ENCODE peak calls at places on chromosomes 13 and 19, in four cellular contexts. D, G, R and M are unnamed samples.

GRCh38 chr13:30654430-30654829 is 36.7 kb downstream of the USPL1 start:
- DNase-seq in D (no peak), G (no peak), R (no peak), M (no peak)

GRCh38 chr13:42883771-42884170 is 102.4 kb downstream of the FAM216B start:
- DNase-seq in D (no peak), G (peak; percentile 61), R (no peak), M (peak; percentile 6)

GRCh38 chr13:50779443-50780200 is 63.9 kb downstream of the DLEU7 start:
- DNase-seq in D (no peak), G (peak; percentile 52), R (no peak), M (no peak)

GRCh38 chr13:109600078-109600477 is 186.3 kb downstream of the IRS2 start:
- DNase-seq in D (no peak), G (no peak), R (no peak), M (no peak)

GRCh38 chr13:48682452-48682851 is 28.7 kb downstream of the CYSLTR2 start:
- DNase-seq in D (no peak), G (no peak), R (no peak), M (no peak)

GRCh38 chr19:7442423-7442822 is 46.4 kb downstream of the PEX11G start:
- DNase-seq in D (no peak), G (no peak), R (no peak), M (no peak)

GRCh38 chr13:80973721-80974120 is 632.8 kb upstream of the SPRY2 start:
- DNase-seq in D (no peak), G (no peak), R (no peak), M (no peak)

GRCh38 chr19:54889566-54889965 is 15.5 kb downstream of the FCAR start:
- DNase-seq in D (no peak), G (no peak), R (no peak), M (no peak)

GRCh38 chr19:7004313-7004931 is 16.8 kb downstream of the MBD3L2B start:
- DNase-seq in D (no peak), G (no peak), R (peak; percentile 49), M (peak; percentile 39)

GRCh38 chr13:51229731-51230130 is 7.5 kb downstream of the FAM124A start:
- DNase-seq in D (no peak), G (no peak), R (no peak), M (no peak)

GRCh38 chr19:39587496-39587895 is 14.8 kb upstream of the LGALS13 start:
- DNase-seq in D (no peak), G (no peak), R (no peak), M (no peak)

GRCh38 chr13:98839826-98840769 is 87.6 kb upstream of the SLC15A1 start:
- DNase-seq in D (no peak), G (peak; percentile 72), R (peak; percentile 46), M (peak; percentile 70)

GRCh38 chr19:7968796-7969559 is 25.5 kb upstream of the TIMM44 start:
- DNase-seq in D (no peak), G (no peak), R (no peak), M (no peak)

GRCh38 chr19:15641901-15642491 is 1.3 kb downstream of the CYP4F3 start:
- DNase-seq in D (no peak), G (no peak), R (no peak), M (no peak)

GRCh38 chr13:92677571-92677970 is 549.0 kb upstream of the GPC6 start:
- DNase-seq in D (no peak), G (no peak), R (no peak), M (no peak)

GRCh38 chr13:48892311-48892710 is 83.4 kb upstream of the FNDC3A start:
- DNase-seq in D (peak; percentile 68), G (no peak), R (peak; percentile 14), M (no peak)

GRCh38 chr13:65971541-65971940 is 1258.6 kb downstream of the PCDH9 start:
- DNase-seq in D (no peak), G (no peak), R (no peak), M (no peak)

GRCh38 chr19:15159251-15159650 is 41.5 kb downstream of the NOTCH3 start:
- DNase-seq in D (no peak), G (no peak), R (no peak), M (no peak)

GRCh38 chr13:34547929-34548328 is 394.1 kb upstream of the NBEA start:
- DNase-seq in D (no peak), G (no peak), R (no peak), M (no peak)

GRCh38 chr19:5308471-5309437 is 31.9 kb downstream of the PTPRS start:
- DNase-seq in D (no peak), G (peak; percentile 89), R (no peak), M (peak; percentile 81)

GRCh38 chr13:35768126-35768525 is 291.6 kb upstream of the MAB21L1 start:
- DNase-seq in D (no peak), G (no peak), R (no peak), M (no peak)

GRCh38 chr13:47708386-47708785 is 292.7 kb downstream of the SUCLA2 start:
- DNase-seq in D (peak; percentile 23), G (no peak), R (no peak), M (no peak)

GRCh38 chr13:112842931-112843391 is 126.1 kb upstream of the MCF2L start:
- DNase-seq in D (no peak), G (no peak), R (no peak), M (no peak)

GRCh38 chr19:7500811-7501450 is 12.1 kb upstream of the PEX11G start:
- DNase-seq in D (no peak), G (peak; percentile 93), R (peak; percentile 35), M (peak; percentile 93)

GRCh38 chr13:51539887-51540286 is 44.4 kb upstream of the WDFY2 start:
- DNase-seq in D (no peak), G (no peak), R (no peak), M (no peak)

GRCh38 chr19:40650749-40651305 is 39.6 kb downstream of the NUMBL start:
- DNase-seq in D (no peak), G (no peak), R (no peak), M (no peak)